ENCODE peak calls at places on chromosomes 16 and 17, in eight cellular contexts. X, W, N, G, A, F, T and K are unnamed samples.
A peak's percentile ranks its signal among the peaks of the same experiment; 100 is the strongest.

GRCh38 chr17:41131979-41132378 is 8.0 kb upstream of the KRTAP4-12 start:
- DNase-seq in F (no peak), W (no peak), X (no peak), G (no peak), A (no peak), T (no peak), N (no peak), K (no peak)

GRCh38 chr16:5430598-5430997 is 333.0 kb upstream of the EEF2KMT start:
- DNase-seq in F (no peak), A (no peak), W (no peak), G (no peak), T (no peak), N (no peak), X (peak; percentile 43), K (no peak)

GRCh38 chr17:16886655-16887322 is 85.1 kb downstream of the TNFRSF13B start:
- DNase-seq in A (no peak), W (no peak), F (no peak), G (no peak), X (no peak), T (no peak), N (no peak), K (no peak)

GRCh38 chr17:27560668-27561067 is 70.3 kb upstream of the LGALS9 start:
- DNase-seq in F (no peak), W (peak; percentile 50), N (no peak), G (no peak), X (no peak), A (no peak), T (peak; percentile 59), K (no peak)

GRCh38 chr17:47735536-47736011 is 2.5 kb downstream of the TBX21 start:
- DNase-seq in A (peak; percentile 24), F (no peak), T (no peak), G (no peak), X (no peak), W (no peak), N (no peak), K (peak; percentile 58)

GRCh38 chr17:31566247-31566991 is 174.9 kb downstream of the RAB11FIP4 start:
- DNase-seq in G (no peak), X (no peak), T (no peak), A (no peak), W (no peak), F (peak; percentile 74), N (no peak), K (no peak)

GRCh38 chr16:20401066-20401465 is 3.5 kb downstream of the PDILT start:
- DNase-seq in X (no peak), N (no peak), W (no peak), G (no peak), A (no peak), T (no peak), F (no peak), K (no peak)

GRCh38 chr17:45997624-45998023 is 1.4 kb upstream of the STH start:
- DNase-seq in N (no peak), W (no peak), F (no peak), T (no peak), G (no peak), A (no peak), X (no peak), K (no peak)

GRCh38 chr17:49431743-49432142 is 17.1 kb upstream of the PHB1 start:
- DNase-seq in W (no peak), A (no peak), G (no peak), N (no peak), F (no peak), X (no peak), T (no peak), K (no peak)

GRCh38 chr17:80765241-80766022 is 220.8 kb downstream of the RPTOR start:
- DNase-seq in N (no peak), G (no peak), X (peak; percentile 66), W (no peak), A (no peak), F (no peak), T (no peak), K (no peak)

DNA sequence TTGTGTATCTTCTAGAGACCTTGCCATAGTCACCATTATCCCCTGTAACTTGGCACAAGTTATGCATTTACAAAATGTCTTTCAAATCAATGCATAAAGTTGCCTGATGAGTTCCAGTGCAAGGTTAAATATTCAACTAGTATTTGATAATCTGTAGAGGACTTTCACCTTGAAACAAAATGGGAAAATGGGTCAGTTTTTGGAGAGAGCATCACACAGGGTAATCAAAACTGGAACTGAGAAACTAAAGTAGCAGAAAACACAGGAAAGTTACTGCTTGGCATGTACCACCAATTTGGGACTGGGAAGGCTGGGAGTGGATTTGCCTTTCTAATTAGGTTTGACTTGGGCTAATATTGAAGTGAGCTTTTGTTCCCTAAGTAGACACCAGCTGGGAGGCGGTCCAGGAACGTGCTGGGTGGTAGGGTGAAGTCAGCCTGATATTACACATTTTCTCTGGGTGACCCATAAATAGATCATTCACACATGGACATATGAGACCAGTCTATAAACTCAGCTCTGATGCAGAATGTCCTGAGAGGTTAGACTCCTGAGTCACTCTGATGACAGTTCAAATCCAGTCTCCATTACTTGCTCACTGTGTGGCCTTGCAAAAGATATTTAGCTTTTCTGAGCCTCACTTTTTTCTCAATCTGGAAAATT is 152.3 kb downstream of the PCTP start:
- DNase-seq in F (no peak), W (no peak), T (no peak), G (no peak), X (no peak), N (no peak), A (no peak), K (no peak)
- TF ChIP-seq POLR2A in F (no peak), W (no peak), T (no peak), G (no peak), X (no peak), N (no peak), A (no peak), K (no peak)

GRCh38 chr17:171871-172270 is 9.6 kb downstream of the DOC2B start:
- DNase-seq in A (no peak), T (no peak), W (no peak), F (no peak), N (no peak), G (no peak), X (no peak), K (no peak)
- TF ChIP-seq POLR2A in A (no peak), T (no peak), W (no peak), F (no peak), N (no peak), G (no peak), X (no peak), K (no peak)

GRCh38 chr17:57257911-57258885 is 1.9 kb downstream of the MSI2 start:
- DNase-seq in N (peak; percentile 45), G (no peak), F (no peak), X (peak; percentile 27), A (no peak), T (no peak), W (no peak), K (no peak)

GRCh38 chr17:57257213-57257873 is 1.0 kb downstream of the MSI2 start:
- DNase-seq in F (peak; percentile 27), A (no peak), N (no peak), X (peak; percentile 41), T (peak; percentile 20), G (peak; percentile 30), W (no peak), K (no peak)

GRCh38 chr17:57261084-57261461 is 4.8 kb downstream of the MSI2 start:
- DNase-seq in X (no peak), N (no peak), A (no peak), F (no peak), W (no peak), G (no peak), T (no peak), K (no peak)

GRCh38 chr17:57260325-57261083 is 4.2 kb downstream of the MSI2 start:
- DNase-seq in W (no peak), X (no peak), N (no peak), F (no peak), T (no peak), A (no peak), G (no peak), K (no peak)

GRCh38 chr17:57259817-57260216 is 3.5 kb downstream of the MSI2 start:
- DNase-seq in F (no peak), G (no peak), W (no peak), T (no peak), A (no peak), N (no peak), X (no peak), K (no peak)
- TF ChIP-seq POLR2A in F (no peak), G (no peak), W (no peak), T (no peak), A (no peak), N (no peak), X (no peak), K (no peak)

GRCh38 chr17:51166987-51167931 is 1.0 kb downstream of the NME2 start:
- DNase-seq in N (peak; percentile 58), A (peak; percentile 77), T (peak; percentile 64), G (peak; percentile 91), W (peak; percentile 53), F (peak; percentile 14), X (peak; percentile 77), K (peak; percentile 86)

GRCh38 chr17:51165680-51166197 is 472 bp upstream of the NME2 start:
- DNase-seq in X (no peak), W (peak; percentile 28), N (no peak), G (no peak), T (peak; percentile 43), A (peak; percentile 73), F (no peak), K (no peak)

GRCh38 chr17:51164911-51165679 is 1.1 kb upstream of the NME2 start:
- DNase-seq in G (no peak), A (peak; percentile 72), T (no peak), N (no peak), X (peak; percentile 36), W (no peak), F (no peak), K (no peak)

GRCh38 chr17:51169340-51169739 is 3.1 kb downstream of the NME2 start:
- DNase-seq in T (no peak), X (no peak), N (no peak), F (no peak), W (no peak), A (no peak), G (no peak), K (no peak)

GRCh38 chr17:51166198-51166986 is at the start of gene NME2:
- DNase-seq in F (peak; percentile 86), W (peak; percentile 92), N (peak; percentile 91), A (peak; percentile 90), T (peak; percentile 95), G (peak; percentile 96), X (peak; percentile 88), K (peak; percentile 86)
- TF ChIP-seq POLR2A in F (peak; percentile 69), W (no peak), N (no peak), A (no peak), T (peak; percentile 5), G (peak; percentile 85), X (peak; percentile 78), K (peak; percentile 72)